ENCODE peak calls at places on chromosomes 7 and 10, in nine cellular contexts. One of them, this sample, is unnamed. For H3K4me1, the result is how much of the 10 kb centered on the place peaks cover.

GRCh38 chr7:93178213-93178612 is 30.0 kb upstream of the SAMD9L start:
- DNase-seq in IMR-90: peak
- DNase-seq in hepatocyte: no peak
- DNase-seq in tibial artery: no peak
- DNase-seq in A549: peak
- DNase-seq in heart left ventricle: no peak
- DNase-seq in pancreas: no peak
- DNase-seq in transverse colon: no peak
- DNase-seq in prostate gland: no peak
- DNase-seq in this sample: no peak

GRCh38 chr7:142795339-142795863 is 24.6 kb downstream of the PRSS2 start:
- DNase-seq in pancreas: no peak
- DNase-seq in prostate gland: no peak
- DNase-seq in transverse colon: peak
- DNase-seq in heart left ventricle: no peak
- DNase-seq in hepatocyte: no peak
- DNase-seq in A549: no peak
- DNase-seq in IMR-90: no peak
- DNase-seq in tibial artery: no peak
- DNase-seq in this sample: no peak

GRCh38 chr10:80477813-80478212 is 23.7 kb downstream of the TSPAN14 start:
- DNase-seq in hepatocyte: no peak
- DNase-seq in IMR-90: peak
- DNase-seq in tibial artery: no peak
- DNase-seq in heart left ventricle: no peak
- DNase-seq in A549: peak
- DNase-seq in prostate gland: no peak
- DNase-seq in pancreas: no peak
- DNase-seq in transverse colon: no peak
- DNase-seq in this sample: no peak

GRCh38 chr7:136925556-136925955 is 57.1 kb downstream of the CHRM2 start:
- DNase-seq in A549: no peak
- DNase-seq in heart left ventricle: no peak
- DNase-seq in tibial artery: no peak
- DNase-seq in prostate gland: no peak
- DNase-seq in IMR-90: peak
- DNase-seq in transverse colon: no peak
- DNase-seq in hepatocyte: no peak
- DNase-seq in pancreas: no peak
- DNase-seq in this sample: no peak

GRCh38 chr7:115838829-115839228 is 191.7 kb downstream of the TFEC start:
- DNase-seq in IMR-90: peak
- DNase-seq in hepatocyte: no peak
- DNase-seq in pancreas: no peak
- DNase-seq in tibial artery: no peak
- DNase-seq in transverse colon: no peak
- DNase-seq in A549: no peak
- DNase-seq in prostate gland: no peak
- DNase-seq in heart left ventricle: no peak
- DNase-seq in this sample: no peak

GRCh38 chr7:121480058-121480457 is 84.0 kb upstream of the FAM3C start:
- DNase-seq in pancreas: no peak
- DNase-seq in tibial artery: no peak
- DNase-seq in hepatocyte: no peak
- DNase-seq in heart left ventricle: no peak
- DNase-seq in transverse colon: no peak
- DNase-seq in IMR-90: no peak
- DNase-seq in prostate gland: peak
- DNase-seq in A549: no peak
- DNase-seq in this sample: no peak

GRCh38 chr10:78134919-78135318 is 101.3 kb downstream of the RPS24 start:
- DNase-seq in heart left ventricle: no peak
- DNase-seq in A549: peak
- DNase-seq in pancreas: no peak
- DNase-seq in hepatocyte: no peak
- DNase-seq in tibial artery: no peak
- DNase-seq in prostate gland: no peak
- DNase-seq in transverse colon: no peak
- DNase-seq in IMR-90: no peak
- DNase-seq in this sample: no peak

GRCh38 chr10:63593576-63593975 is 72.4 kb downstream of the REEP3 start:
- DNase-seq in heart left ventricle: no peak
- DNase-seq in pancreas: no peak
- DNase-seq in prostate gland: no peak
- DNase-seq in IMR-90: peak
- DNase-seq in hepatocyte: no peak
- DNase-seq in tibial artery: no peak
- DNase-seq in A549: no peak
- DNase-seq in transverse colon: no peak
- DNase-seq in this sample: no peak

GRCh38 chr10:132806126-132807061 is 20.4 kb upstream of the NKX6-2 start:
- DNase-seq in tibial artery: no peak
- DNase-seq in heart left ventricle: no peak
- DNase-seq in prostate gland: no peak
- DNase-seq in IMR-90: no peak
- DNase-seq in pancreas: no peak
- DNase-seq in transverse colon: no peak
- DNase-seq in hepatocyte: no peak
- DNase-seq in A549: no peak
- DNase-seq in this sample: peak

GRCh38 chr10:44651834-44652233 is 259.3 kb upstream of the TMEM72 start:
- DNase-seq in prostate gland: no peak
- DNase-seq in hepatocyte: no peak
- DNase-seq in tibial artery: no peak
- DNase-seq in transverse colon: no peak
- DNase-seq in IMR-90: peak
- DNase-seq in pancreas: no peak
- DNase-seq in A549: no peak
- DNase-seq in heart left ventricle: no peak
- DNase-seq in this sample: peak

GRCh38 chr10:86354761-86355540 is 11.6 kb downstream of the GRID1 start:
- DNase-seq in heart left ventricle: peak
- DNase-seq in A549: no peak
- DNase-seq in transverse colon: no peak
- DNase-seq in tibial artery: no peak
- DNase-seq in pancreas: no peak
- DNase-seq in prostate gland: no peak
- DNase-seq in IMR-90: no peak
- DNase-seq in hepatocyte: no peak
- DNase-seq in this sample: no peak

GRCh38 chr10:101569838-101570763 is 18.0 kb downstream of the POLL start:
- DNase-seq in prostate gland: peak
- DNase-seq in IMR-90: peak
- DNase-seq in hepatocyte: peak
- DNase-seq in pancreas: peak
- DNase-seq in heart left ventricle: peak
- DNase-seq in tibial artery: peak
- DNase-seq in A549: peak
- DNase-seq in transverse colon: peak
- DNase-seq in this sample: peak

GRCh38 chr7:42107484-42107883 is 129.5 kb downstream of the GLI3 start:
- DNase-seq in transverse colon: no peak
- DNase-seq in tibial artery: no peak
- DNase-seq in pancreas: no peak
- DNase-seq in A549: no peak
- DNase-seq in prostate gland: no peak
- DNase-seq in heart left ventricle: no peak
- DNase-seq in hepatocyte: peak
- DNase-seq in IMR-90: no peak
- DNase-seq in this sample: no peak

GRCh38 chr7:78718212-78718611 is 735.3 kb downstream of the MAGI2 start:
- DNase-seq in pancreas: no peak
- DNase-seq in A549: no peak
- DNase-seq in IMR-90: no peak
- DNase-seq in hepatocyte: no peak
- DNase-seq in tibial artery: no peak
- DNase-seq in prostate gland: no peak
- DNase-seq in transverse colon: no peak
- DNase-seq in heart left ventricle: peak
- DNase-seq in this sample: peak

GRCh38 chr7:78716876-78717275 is 736.6 kb downstream of the MAGI2 start:
- DNase-seq in tibial artery: no peak
- DNase-seq in IMR-90: no peak
- DNase-seq in prostate gland: no peak
- DNase-seq in hepatocyte: peak
- DNase-seq in pancreas: no peak
- DNase-seq in transverse colon: no peak
- DNase-seq in A549: no peak
- DNase-seq in heart left ventricle: peak
- DNase-seq in this sample: no peak

GRCh38 chr7:78712111-78712510 is 741.4 kb downstream of the MAGI2 start:
- DNase-seq in heart left ventricle: no peak
- DNase-seq in IMR-90: no peak
- DNase-seq in hepatocyte: no peak
- DNase-seq in pancreas: no peak
- DNase-seq in prostate gland: no peak
- DNase-seq in A549: no peak
- DNase-seq in transverse colon: no peak
- DNase-seq in tibial artery: no peak
- DNase-seq in this sample: no peak

GRCh38 chr7:78709658-78710057 is 743.8 kb downstream of the MAGI2 start:
- DNase-seq in transverse colon: no peak
- DNase-seq in heart left ventricle: no peak
- DNase-seq in tibial artery: no peak
- DNase-seq in prostate gland: peak
- DNase-seq in A549: no peak
- DNase-seq in pancreas: no peak
- DNase-seq in hepatocyte: no peak
- DNase-seq in IMR-90: no peak
- DNase-seq in this sample: no peak

GRCh38 chr7:78714302-78714857 is 739.1 kb downstream of the MAGI2 start:
- DNase-seq in tibial artery: no peak
- DNase-seq in transverse colon: no peak
- DNase-seq in A549: no peak
- DNase-seq in prostate gland: no peak
- DNase-seq in IMR-90: no peak
- DNase-seq in pancreas: no peak
- DNase-seq in heart left ventricle: no peak
- DNase-seq in hepatocyte: no peak
- DNase-seq in this sample: no peak
- H3K4me3 ChIP-seq in tibial artery: no peak
- H3K4me3 ChIP-seq in transverse colon: no peak
- H3K4me3 ChIP-seq in A549: no peak
- H3K4me3 ChIP-seq in prostate gland: no peak
- H3K4me3 ChIP-seq in IMR-90: no peak
- H3K4me3 ChIP-seq in pancreas: no peak
- H3K4me3 ChIP-seq in heart left ventricle: no peak
- H3K4me3 ChIP-seq in hepatocyte: no peak
- H3K4me3 ChIP-seq in this sample: no peak

GRCh38 chr10:124070666-124071065 is 22.7 kb downstream of the CHST15 start:
- DNase-seq in prostate gland: no peak
- DNase-seq in tibial artery: no peak
- DNase-seq in transverse colon: no peak
- DNase-seq in hepatocyte: no peak
- DNase-seq in heart left ventricle: no peak
- DNase-seq in pancreas: no peak
- DNase-seq in A549: no peak
- DNase-seq in IMR-90: no peak
- DNase-seq in this sample: no peak
- H3K4me1 ChIP-seq in prostate gland: under half
- H3K4me1 ChIP-seq in tibial artery: under half
- H3K4me1 ChIP-seq in transverse colon: half or more
- H3K4me1 ChIP-seq in hepatocyte: under half
- H3K4me1 ChIP-seq in heart left ventricle: under half
- H3K4me1 ChIP-seq in pancreas: under half
- H3K4me1 ChIP-seq in A549: under half
- H3K4me1 ChIP-seq in IMR-90: under half
- H3K4me1 ChIP-seq in this sample: under half

GRCh38 chr7:2513702-2514101 is 5.9 kb upstream of the LFNG start:
- DNase-seq in hepatocyte: no peak
- DNase-seq in pancreas: no peak
- DNase-seq in heart left ventricle: no peak
- DNase-seq in IMR-90: no peak
- DNase-seq in prostate gland: no peak
- DNase-seq in tibial artery: no peak
- DNase-seq in transverse colon: no peak
- DNase-seq in A549: no peak
- DNase-seq in this sample: no peak

GRCh38 chr7:2512179-2512644 is 7.4 kb upstream of the LFNG start:
- DNase-seq in A549: no peak
- DNase-seq in prostate gland: peak
- DNase-seq in IMR-90: no peak
- DNase-seq in transverse colon: peak
- DNase-seq in heart left ventricle: no peak
- DNase-seq in tibial artery: no peak
- DNase-seq in pancreas: no peak
- DNase-seq in hepatocyte: no peak
- DNase-seq in this sample: peak

GRCh38 chr7:2510909-2511768 is 8.4 kb upstream of the LFNG start:
- DNase-seq in prostate gland: peak
- DNase-seq in hepatocyte: no peak
- DNase-seq in A549: no peak
- DNase-seq in pancreas: no peak
- DNase-seq in heart left ventricle: no peak
- DNase-seq in IMR-90: no peak
- DNase-seq in transverse colon: peak
- DNase-seq in tibial artery: no peak
- DNase-seq in this sample: no peak

GRCh38 chr7:2511769-2512168 is 7.8 kb upstream of the LFNG start:
- DNase-seq in transverse colon: no peak
- DNase-seq in hepatocyte: no peak
- DNase-seq in A549: no peak
- DNase-seq in IMR-90: no peak
- DNase-seq in pancreas: no peak
- DNase-seq in heart left ventricle: no peak
- DNase-seq in prostate gland: no peak
- DNase-seq in tibial artery: no peak
- DNase-seq in this sample: no peak

GRCh38 chr7:2512713-2513112 is 6.9 kb upstream of the LFNG start:
- DNase-seq in pancreas: no peak
- DNase-seq in tibial artery: no peak
- DNase-seq in IMR-90: no peak
- DNase-seq in prostate gland: no peak
- DNase-seq in transverse colon: no peak
- DNase-seq in heart left ventricle: no peak
- DNase-seq in A549: no peak
- DNase-seq in hepatocyte: no peak
- DNase-seq in this sample: no peak
- TF ChIP-seq CTCF in pancreas: no peak
- TF ChIP-seq CTCF in tibial artery: no peak
- TF ChIP-seq CTCF in IMR-90: no peak
- TF ChIP-seq CTCF in prostate gland: no peak
- TF ChIP-seq CTCF in transverse colon: no peak
- TF ChIP-seq CTCF in heart left ventricle: no peak
- TF ChIP-seq CTCF in A549: no peak
- TF ChIP-seq CTCF in hepatocyte: no peak
- TF ChIP-seq CTCF in this sample: no peak

DNA sequence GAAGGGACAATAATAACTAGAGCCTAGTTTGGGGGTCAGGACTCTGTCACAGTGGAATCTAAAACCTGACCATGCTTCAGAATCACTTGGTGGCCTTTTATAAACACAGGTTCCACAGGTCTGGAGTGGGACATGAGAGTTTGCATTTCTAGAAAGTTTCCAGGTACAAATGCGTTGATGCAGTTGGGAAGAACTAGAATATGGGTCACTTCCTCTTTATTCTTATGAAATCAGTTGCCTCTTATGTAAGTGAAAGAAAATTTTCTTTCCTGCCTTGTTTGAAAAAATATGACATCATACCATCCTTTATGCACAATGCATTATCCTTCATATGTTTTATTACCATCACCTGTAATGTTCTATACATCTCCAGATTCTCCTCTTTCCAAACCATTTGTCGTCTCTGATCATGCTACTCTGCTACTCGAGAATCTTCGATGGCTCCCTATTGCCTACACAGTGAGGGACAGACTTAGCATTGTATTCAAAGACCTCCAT is 44.0 kb downstream of the PLXNA4 start:
- DNase-seq in heart left ventricle: no peak
- DNase-seq in tibial artery: no peak
- DNase-seq in IMR-90: no peak
- DNase-seq in prostate gland: no peak
- DNase-seq in transverse colon: no peak
- DNase-seq in pancreas: no peak
- DNase-seq in hepatocyte: no peak
- DNase-seq in A549: no peak
- DNase-seq in this sample: no peak
- H3K4me3 ChIP-seq in heart left ventricle: no peak
- H3K4me3 ChIP-seq in tibial artery: no peak
- H3K4me3 ChIP-seq in IMR-90: no peak
- H3K4me3 ChIP-seq in prostate gland: no peak
- H3K4me3 ChIP-seq in transverse colon: no peak
- H3K4me3 ChIP-seq in pancreas: no peak
- H3K4me3 ChIP-seq in hepatocyte: no peak
- H3K4me3 ChIP-seq in A549: no peak
- H3K4me3 ChIP-seq in this sample: no peak